ENCODE peak calls at places on chromosome X, in five cellular contexts. I is mucosa of descending colon, G is WTC11, B is cardiac muscle cell, K is pancreas. H is an unnamed sample.

GRCh38 chrX:133412246-133412645 is 3.0 kb downstream of the GPC4 start:
- DNase-seq in I (no peak), G (no peak), B (no peak), K (no peak), H (no peak)

GRCh38 chrX:150770623-150771022 is 77.4 kb downstream of the MTMR1 start:
- DNase-seq in I (no peak), G (no peak), B (no peak), K (no peak), H (no peak)

GRCh38 chrX:40094041-40094899 is 3.5 kb downstream of the BCOR start:
- DNase-seq in I (peak), G (peak), B (peak), K (peak), H (no peak)

GRCh38 chrX:73563740-73564073 is 710 bp downstream of the CHIC1 start:
- DNase-seq in I (no peak), G (no peak), B (no peak), K (no peak), H (no peak)

GRCh38 chrX:21683910-21684309 is 25.8 kb upstream of the KLHL34 start:
- DNase-seq in I (no peak), G (no peak), B (no peak), K (no peak), H (no peak)

GRCh38 chrX:39212456-39212855 is 411.2 kb downstream of the MID1IP1 start:
- DNase-seq in I (no peak), G (no peak), B (no peak), K (no peak), H (no peak)

GRCh38 chrX:113929004-113929403 is 654.9 kb upstream of the HTR2C start:
- DNase-seq in I (peak), G (peak), B (peak), K (no peak), H (no peak)

GRCh38 chrX:42450228-42450627 is 327.7 kb downstream of the PPP1R2C start:
- DNase-seq in I (no peak), G (no peak), B (no peak), K (no peak), H (no peak)

GRCh38 chrX:68694429-68695205 is 47.2 kb downstream of the STARD8 start:
- DNase-seq in I (no peak), G (no peak), B (no peak), K (no peak), H (no peak)

GRCh38 chrX:15475021-15475420 is 18.1 kb downstream of the PIR start:
- DNase-seq in I (no peak), G (no peak), B (no peak), K (no peak), H (no peak)

GRCh38 chrX:112867570-112867969 is 26.9 kb upstream of the AMOT start:
- DNase-seq in I (no peak), G (no peak), B (no peak), K (no peak), H (no peak)

GRCh38 chrX:9494806-9495205 is 29.9 kb downstream of the TBL1X start:
- DNase-seq in I (no peak), G (no peak), B (no peak), K (no peak), H (no peak)

GRCh38 chrX:118459494-118459893 is 36.1 kb upstream of the DOCK11 start:
- DNase-seq in I (peak), G (no peak), B (peak), K (no peak), H (no peak)

GRCh38 chrX:20217279-20217678 is 49.4 kb downstream of the RPS6KA3 start:
- DNase-seq in I (no peak), G (no peak), B (no peak), K (no peak), H (no peak)

GRCh38 chrX:9832811-9833210 is 46.6 kb downstream of the SHROOM2 start:
- DNase-seq in I (no peak), G (no peak), B (no peak), K (no peak), H (no peak)

GRCh38 chrX:23822397-23822796 is 39.4 kb downstream of the SAT1 start:
- DNase-seq in I (no peak), G (no peak), B (no peak), K (no peak), H (no peak)

GRCh38 chrX:136210806-136211205 is 40.4 kb downstream of the MAP7D3 start:
- DNase-seq in I (no peak), G (no peak), B (no peak), K (no peak), H (no peak)

GRCh38 chrX:77937291-77937690 is 26.8 kb downstream of the ATP7A start:
- DNase-seq in I (no peak), G (no peak), B (no peak), K (no peak), H (no peak)

GRCh38 chrX:150364347-150365050 is 1.4 kb downstream of the MAMLD1 start:
- DNase-seq in I (peak), G (peak), B (peak), K (peak), H (no peak)

GRCh38 chrX:102580891-102581290 is 18.4 kb upstream of the ARMCX5 start:
- DNase-seq in I (no peak), G (no peak), B (no peak), K (no peak), H (no peak)

GRCh38 chrX:124263743-124264142 is 68.7 kb upstream of the TEX13D start:
- DNase-seq in I (no peak), G (no peak), B (no peak), K (no peak), H (no peak)

GRCh38 chrX:136259543-136259942 is 8.3 kb upstream of the MAP7D3 start:
- DNase-seq in I (no peak), G (no peak), B (no peak), K (no peak), H (no peak)

GRCh38 chrX:69535661-69536060 is 31.5 kb downstream of the NALF2 start:
- DNase-seq in I (no peak), G (no peak), B (no peak), K (no peak), H (no peak)

GRCh38 chrX:40104649-40105015 is 6.9 kb upstream of the BCOR start:
- DNase-seq in I (peak), G (no peak), B (peak), K (peak), H (no peak)

GRCh38 chrX:12971282-12972003 is 3.5 kb upstream of the TMSB4X start:
- DNase-seq in I (peak), G (no peak), B (no peak), K (peak), H (no peak)

GRCh38 chrX:44637282-44637681 is 94.6 kb upstream of the FUNDC1 start:
- DNase-seq in I (no peak), G (no peak), B (no peak), K (no peak), H (no peak)

GRCh38 chrX:84186603-84187358 is 1.2 kb downstream of the RPS6KA6 start:
- DNase-seq in I (peak), G (peak), B (no peak), K (no peak), H (no peak)

GRCh38 chrX:23784487-23785301 is 1.7 kb downstream of the SAT1 start:
- DNase-seq in I (no peak), G (no peak), B (no peak), K (no peak), H (no peak)

GRCh38 chrX:123504047-123504446 is 228.8 kb downstream of the THOC2 start:
- DNase-seq in I (no peak), G (no peak), B (no peak), K (no peak), H (no peak)

GRCh38 chrX:1751781-1752180 is 136.9 kb downstream of the ASMT start:
- DNase-seq in I (no peak), G (no peak), B (no peak), K (no peak), H (no peak)

GRCh38 chrX:44344194-44344593 is 722 bp upstream of the EFHC2 start:
- DNase-seq in I (peak), G (peak), B (no peak), K (no peak), H (no peak)

GRCh38 chrX:150219374-150220185 is 143.5 kb upstream of the MAMLD1 start:
- DNase-seq in I (no peak), G (peak), B (no peak), K (no peak), H (no peak)

GRCh38 chrX:15216280-15216679 is 53.6 kb downstream of the ASB9 start:
- DNase-seq in I (no peak), G (no peak), B (no peak), K (no peak), H (no peak)

GRCh38 chrX:118521435-118521834 is 25.8 kb downstream of the DOCK11 start:
- DNase-seq in I (no peak), G (no peak), B (no peak), K (no peak), H (no peak)

GRCh38 chrX:111083101-111083500 is 12.9 kb upstream of the PAK3 start:
- DNase-seq in I (no peak), G (no peak), B (no peak), K (no peak), H (no peak)

GRCh38 chrX:128931071-128931470 is 592.2 kb downstream of the SMARCA1 start:
- DNase-seq in I (peak), G (no peak), B (no peak), K (no peak), H (no peak)

DNA sequence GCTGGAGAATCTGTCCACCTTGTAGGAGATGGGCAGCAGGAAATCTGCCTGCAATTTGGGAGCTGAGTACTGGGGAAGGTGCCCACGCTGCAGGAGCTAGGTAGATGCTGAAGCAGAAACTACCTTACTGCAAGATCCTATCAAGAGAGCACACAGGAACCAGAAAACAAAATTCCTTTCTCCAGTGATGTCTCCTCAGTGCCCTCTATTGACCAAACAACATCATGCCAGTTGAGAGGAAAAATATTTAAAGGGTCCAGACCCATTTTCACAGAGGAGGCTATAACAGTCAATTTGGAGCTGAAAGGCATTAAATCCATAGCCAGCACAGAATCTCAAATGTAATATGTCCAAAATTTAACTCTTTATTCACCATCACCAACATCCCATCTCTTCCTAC is 406.8 kb downstream of the SLITRK2 start:
- DNase-seq in I (no peak), G (no peak), B (no peak), K (no peak), H (no peak)
- TF ChIP-seq CTCF in I (no peak), G (no peak), B (no peak), K (peak), H (no peak)

DNA sequence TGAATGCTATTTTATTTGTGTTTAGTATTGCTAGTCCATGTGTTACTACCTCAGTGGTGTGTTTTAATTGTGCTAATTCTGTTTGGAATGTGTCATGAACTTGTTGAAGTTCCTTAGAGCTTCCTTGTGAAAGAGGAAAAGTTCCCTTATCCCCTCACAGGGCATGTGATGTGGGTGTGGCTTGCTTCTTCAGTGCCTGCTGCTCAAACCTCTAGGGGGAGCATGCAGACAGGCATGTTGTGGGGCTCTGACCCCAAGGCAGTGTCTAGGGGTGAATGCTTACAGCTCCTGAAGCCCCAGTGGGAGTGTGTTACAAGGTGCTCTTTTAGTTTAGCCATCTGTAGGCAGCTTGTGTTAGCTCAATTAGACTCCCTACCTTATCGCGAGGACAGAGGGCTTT is 86.5 kb downstream of the MAGED4 start:
- DNase-seq in I (peak), G (peak), B (peak), K (no peak), H (no peak)
- TF ChIP-seq CTCF in I (no peak), G (no peak), B (peak), K (no peak), H (no peak)

DNA sequence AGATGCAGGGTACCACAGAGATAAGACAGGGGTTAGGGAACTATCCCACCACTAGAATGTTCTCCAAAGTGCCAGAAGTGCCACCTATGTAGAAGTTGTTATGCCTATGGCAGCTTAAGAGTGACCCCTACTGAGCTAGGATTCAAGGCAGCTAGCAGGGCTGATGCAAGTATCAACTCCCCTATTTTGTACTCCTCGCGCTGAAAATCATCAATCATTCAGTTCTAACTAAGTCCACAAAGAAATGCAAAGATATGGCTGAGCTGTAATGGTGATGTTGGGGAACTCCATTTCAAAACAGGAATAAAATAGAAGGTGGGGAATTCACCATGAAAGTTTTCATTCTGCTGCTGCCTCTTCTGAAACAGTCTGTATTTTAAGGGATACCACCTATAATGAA is 13.8 kb downstream of the ACSL4 start:
- DNase-seq in I (no peak), G (no peak), B (no peak), K (no peak), H (no peak)
- TF ChIP-seq CTCF in I (no peak), G (no peak), B (no peak), K (no peak), H (no peak)

GRCh38 chrX:72554448-72555140 is 18.0 kb downstream of the HDAC8 start:
- DNase-seq in I (peak), G (peak), B (peak), K (no peak), H (no peak)
- TF ChIP-seq CTCF in I (no peak), G (no peak), B (no peak), K (no peak), H (no peak)

DNA sequence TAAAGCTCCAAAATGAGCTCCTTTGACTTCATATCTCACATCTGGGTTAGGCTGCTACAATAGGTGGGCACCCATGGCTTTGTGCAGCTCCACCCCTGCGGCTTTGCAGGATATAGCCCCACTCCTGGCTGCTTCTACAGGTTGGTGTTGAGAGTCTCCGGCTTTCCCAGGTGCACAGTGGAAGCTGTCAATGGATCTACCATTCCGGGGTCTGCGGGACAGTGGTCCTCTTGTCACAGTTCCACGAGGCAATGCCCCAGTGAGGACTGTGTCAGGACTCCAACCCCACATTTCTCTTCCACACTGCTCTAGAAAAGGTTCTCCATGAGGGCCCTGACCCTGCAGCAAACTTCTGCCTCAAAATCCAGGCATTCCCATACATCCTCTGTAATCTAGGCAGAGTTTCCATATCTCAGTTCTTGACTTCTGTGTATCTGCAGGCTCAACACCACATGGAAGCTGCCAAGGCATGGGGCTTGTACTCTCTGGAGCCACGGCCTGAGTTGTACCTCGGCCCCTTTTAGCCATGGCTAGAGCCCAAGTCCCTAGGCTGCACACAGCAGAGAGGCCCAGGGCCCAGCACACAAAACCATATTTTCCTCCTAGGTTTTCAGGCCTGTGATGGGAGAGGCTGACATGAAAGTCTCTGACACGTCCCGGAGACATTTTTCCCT is 342.8 kb downstream of the FAM47B start:
- DNase-seq in I (no peak), G (no peak), B (no peak), K (no peak), H (no peak)
- TF ChIP-seq CTCF in I (no peak), G (no peak), B (no peak), K (no peak), H (no peak)

GRCh38 chrX:51496501-51497291 is at the start of gene NUDT11:
- DNase-seq in I (peak), G (peak), B (peak), K (peak), H (peak)

GRCh38 chrX:51494409-51494808 is 2.0 kb downstream of the NUDT11 start:
- DNase-seq in I (no peak), G (no peak), B (no peak), K (no peak), H (no peak)
- TF ChIP-seq CTCF in I (no peak), G (no peak), B (peak), K (no peak), H (peak)

GRCh38 chrX:7586126-7586525 is 256.8 kb upstream of the VCX start:
- DNase-seq in I (peak), G (no peak), B (peak), K (no peak), H (no peak)
- TF ChIP-seq CTCF in I (no peak), G (peak), B (no peak), K (no peak), H (peak)

GRCh38 chrX:131821945-131822622 is 201.0 kb upstream of the STK26 start:
- DNase-seq in I (no peak), G (no peak), B (no peak), K (peak), H (no peak)

GRCh38 chrX:131812847-131813825 is 210.0 kb upstream of the STK26 start:
- DNase-seq in I (peak), G (no peak), B (no peak), K (peak), H (no peak)

GRCh38 chrX:131818297-131818936 is 204.7 kb upstream of the STK26 start:
- DNase-seq in I (no peak), G (no peak), B (no peak), K (no peak), H (no peak)

DNA sequence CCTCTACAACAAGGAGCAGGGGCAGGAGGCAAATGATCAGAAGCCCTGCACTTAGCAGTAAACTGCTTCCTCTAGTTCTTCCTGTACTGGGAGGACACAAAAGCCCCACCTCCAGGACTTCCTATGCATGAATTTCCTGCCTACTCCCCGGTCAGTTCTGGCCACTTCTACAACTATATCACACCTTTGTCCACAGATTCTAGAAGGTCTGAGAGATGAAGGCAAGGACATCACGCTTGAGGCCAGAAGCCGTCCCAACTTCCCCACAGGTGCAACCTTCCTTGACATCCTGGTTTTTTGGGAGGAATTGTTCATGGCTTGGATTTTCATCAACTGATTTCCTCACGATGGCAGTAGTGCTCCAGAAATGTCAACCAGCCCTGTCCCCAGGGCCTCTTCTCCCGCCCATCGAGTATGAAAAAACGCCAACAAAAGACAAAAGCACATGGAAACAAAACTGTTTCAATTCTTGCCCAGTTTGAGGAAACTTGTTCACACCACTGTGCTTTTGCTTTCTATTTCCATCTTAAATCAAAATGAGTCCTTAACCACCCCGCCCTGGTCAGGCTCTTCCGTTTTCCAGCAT is 206.5 kb upstream of the STK26 start:
- DNase-seq in I (peak), G (no peak), B (no peak), K (peak), H (no peak)
- TF ChIP-seq CTCF in I (no peak), G (no peak), B (no peak), K (peak), H (no peak)

GRCh38 chrX:53294024-53294648 is 12.8 kb upstream of the IQSEC2 start:
- DNase-seq in I (no peak), G (no peak), B (no peak), K (no peak), H (no peak)
- TF ChIP-seq CTCF in I (no peak), G (no peak), B (peak), K (no peak), H (peak)

GRCh38 chrX:30060718-30061117 is 154.6 kb upstream of the MAGEB2 start:
- DNase-seq in I (no peak), G (peak), B (peak), K (no peak), H (no peak)
- TF ChIP-seq CTCF in I (no peak), G (peak), B (peak), K (no peak), H (peak)

H was measured in osteocyte.